ENCODE peak calls at places on chromosomes 1 and 21, in five cellular contexts. One of them, this sample, is unnamed.

GRCh38 chr1:21763694-21764419 is 19.1 kb downstream of the USP48 start:
- DNase-seq in left ventricle myocardium superior: no peak
- DNase-seq in astrocyte of the cerebellum: no peak
- DNase-seq in activated CD4-positive, alpha-beta T cell treated with anti-CD3 and anti-CD28 coated beads for 48 hours: no peak
- DNase-seq in fibroblast of the aortic adventitia: no peak
- DNase-seq in this sample: no peak

GRCh38 chr1:35707253-35708178 is 11.2 kb downstream of the C1orf216 start:
- DNase-seq in left ventricle myocardium superior: peak; percentile 46
- DNase-seq in astrocyte of the cerebellum: no peak
- DNase-seq in activated CD4-positive, alpha-beta T cell treated with anti-CD3 and anti-CD28 coated beads for 48 hours: peak; percentile 33
- DNase-seq in fibroblast of the aortic adventitia: no peak
- DNase-seq in this sample: peak; percentile 28

GRCh38 chr1:111227434-111227833 is at the start of gene CHI3L2:
- DNase-seq in left ventricle myocardium superior: no peak
- DNase-seq in astrocyte of the cerebellum: no peak
- DNase-seq in activated CD4-positive, alpha-beta T cell treated with anti-CD3 and anti-CD28 coated beads for 48 hours: no peak
- DNase-seq in fibroblast of the aortic adventitia: peak; percentile 76
- DNase-seq in this sample: no peak

GRCh38 chr1:40039245-40039756 is 1.2 kb upstream of the CAP1 start:
- DNase-seq in left ventricle myocardium superior: no peak
- DNase-seq in astrocyte of the cerebellum: peak; percentile 20
- DNase-seq in activated CD4-positive, alpha-beta T cell treated with anti-CD3 and anti-CD28 coated beads for 48 hours: no peak
- DNase-seq in fibroblast of the aortic adventitia: no peak
- DNase-seq in this sample: no peak

GRCh38 chr1:68046885-68047658 is 3.4 kb downstream of the DIRAS3 start:
- DNase-seq in left ventricle myocardium superior: no peak
- DNase-seq in astrocyte of the cerebellum: no peak
- DNase-seq in activated CD4-positive, alpha-beta T cell treated with anti-CD3 and anti-CD28 coated beads for 48 hours: no peak
- DNase-seq in fibroblast of the aortic adventitia: no peak
- DNase-seq in this sample: no peak

GRCh38 chr1:57424231-57425027 is 569 bp upstream of the DAB1 start:
- DNase-seq in left ventricle myocardium superior: peak; percentile 73
- DNase-seq in astrocyte of the cerebellum: no peak
- DNase-seq in activated CD4-positive, alpha-beta T cell treated with anti-CD3 and anti-CD28 coated beads for 48 hours: peak; percentile 6
- DNase-seq in fibroblast of the aortic adventitia: peak; percentile 18
- DNase-seq in this sample: no peak

GRCh38 chr1:180566048-180566447 is 7.3 kb downstream of the OVAAL start:
- DNase-seq in left ventricle myocardium superior: no peak
- DNase-seq in astrocyte of the cerebellum: no peak
- DNase-seq in activated CD4-positive, alpha-beta T cell treated with anti-CD3 and anti-CD28 coated beads for 48 hours: no peak
- DNase-seq in fibroblast of the aortic adventitia: no peak
- DNase-seq in this sample: no peak

GRCh38 chr1:41023279-41023990 is 1.9 kb upstream of the SLFNL1 start:
- DNase-seq in left ventricle myocardium superior: no peak
- DNase-seq in astrocyte of the cerebellum: no peak
- DNase-seq in activated CD4-positive, alpha-beta T cell treated with anti-CD3 and anti-CD28 coated beads for 48 hours: no peak
- DNase-seq in fibroblast of the aortic adventitia: no peak
- DNase-seq in this sample: no peak

GRCh38 chr1:27672750-27673112 is 739 bp upstream of the IFI6 start:
- DNase-seq in left ventricle myocardium superior: no peak
- DNase-seq in astrocyte of the cerebellum: no peak
- DNase-seq in activated CD4-positive, alpha-beta T cell treated with anti-CD3 and anti-CD28 coated beads for 48 hours: no peak
- DNase-seq in fibroblast of the aortic adventitia: peak; percentile 51
- DNase-seq in this sample: no peak

GRCh38 chr1:201649776-201650607 is 111.1 kb downstream of the NAV1 start:
- DNase-seq in left ventricle myocardium superior: peak; percentile 91
- DNase-seq in astrocyte of the cerebellum: no peak
- DNase-seq in activated CD4-positive, alpha-beta T cell treated with anti-CD3 and anti-CD28 coated beads for 48 hours: no peak
- DNase-seq in fibroblast of the aortic adventitia: peak; percentile 77
- DNase-seq in this sample: no peak

GRCh38 chr1:151494741-151495281 is 16.4 kb upstream of the CGN start:
- DNase-seq in left ventricle myocardium superior: no peak
- DNase-seq in astrocyte of the cerebellum: peak; percentile 49
- DNase-seq in activated CD4-positive, alpha-beta T cell treated with anti-CD3 and anti-CD28 coated beads for 48 hours: no peak
- DNase-seq in fibroblast of the aortic adventitia: peak; percentile 72
- DNase-seq in this sample: no peak

GRCh38 chr1:112938188-112938587 is 17.8 kb downstream of the SLC16A1 start:
- DNase-seq in left ventricle myocardium superior: no peak
- DNase-seq in astrocyte of the cerebellum: no peak
- DNase-seq in activated CD4-positive, alpha-beta T cell treated with anti-CD3 and anti-CD28 coated beads for 48 hours: no peak
- DNase-seq in fibroblast of the aortic adventitia: peak; percentile 41
- DNase-seq in this sample: no peak

GRCh38 chr1:201488817-201489581 is 17.9 kb downstream of the CSRP1 start:
- DNase-seq in left ventricle myocardium superior: peak; percentile 67
- DNase-seq in astrocyte of the cerebellum: peak; percentile 67
- DNase-seq in activated CD4-positive, alpha-beta T cell treated with anti-CD3 and anti-CD28 coated beads for 48 hours: no peak
- DNase-seq in fibroblast of the aortic adventitia: peak; percentile 95
- DNase-seq in this sample: no peak

GRCh38 chr21:17003763-17004373 is 509.0 kb upstream of the CXADR start:
- DNase-seq in left ventricle myocardium superior: no peak
- DNase-seq in astrocyte of the cerebellum: peak; percentile 68
- DNase-seq in activated CD4-positive, alpha-beta T cell treated with anti-CD3 and anti-CD28 coated beads for 48 hours: no peak
- DNase-seq in fibroblast of the aortic adventitia: peak; percentile 24
- DNase-seq in this sample: peak; percentile 1

GRCh38 chr1:192730206-192730605 is 78.6 kb upstream of the RGS2 start:
- DNase-seq in left ventricle myocardium superior: no peak
- DNase-seq in astrocyte of the cerebellum: no peak
- DNase-seq in activated CD4-positive, alpha-beta T cell treated with anti-CD3 and anti-CD28 coated beads for 48 hours: no peak
- DNase-seq in fibroblast of the aortic adventitia: peak; percentile 45
- DNase-seq in this sample: no peak

GRCh38 chr1:238672262-238672661 is 714.1 kb upstream of the CHRM3 start:
- DNase-seq in left ventricle myocardium superior: no peak
- DNase-seq in astrocyte of the cerebellum: no peak
- DNase-seq in activated CD4-positive, alpha-beta T cell treated with anti-CD3 and anti-CD28 coated beads for 48 hours: no peak
- DNase-seq in fibroblast of the aortic adventitia: peak; percentile 62
- DNase-seq in this sample: no peak

GRCh38 chr1:110203021-110203661 is 7.0 kb upstream of the KCNC4 start:
- DNase-seq in left ventricle myocardium superior: no peak
- DNase-seq in astrocyte of the cerebellum: peak; percentile 42
- DNase-seq in activated CD4-positive, alpha-beta T cell treated with anti-CD3 and anti-CD28 coated beads for 48 hours: peak; percentile 81
- DNase-seq in fibroblast of the aortic adventitia: peak; percentile 82
- DNase-seq in this sample: peak; percentile 81

This sample was measured in naive thymus-derived CD8-positive, alpha-beta T cell.